ENCODE peak calls at places on chromosomes 13 and 19, in seven cellular contexts. K is astrocyte of the cerebellum, N is tibial nerve, G is Caco-2, Z is nephron progenitor cell, W is fibroblast of pulmonary artery, R is AG10803. V is an unnamed sample.

GRCh38 chr19:7505682-7506384 is 10.1 kb upstream of the ZNF358 start:
- DNase-seq in K (no peak), Z (peak), N (no peak), R (no peak), G (no peak), W (no peak), V (no peak)

GRCh38 chr19:4414800-4415251 is 12.4 kb downstream of the CHAF1A start:
- DNase-seq in K (no peak), N (no peak), G (no peak), W (peak), Z (no peak), R (no peak), V (no peak)

GRCh38 chr19:3932931-3933810 is at the start of gene NMRK2:
- DNase-seq in N (no peak), Z (peak), G (no peak), R (no peak), K (no peak), W (no peak), V (no peak)

GRCh38 chr13:94417294-94417693 is 62.2 kb downstream of the DCT start:
- DNase-seq in Z (no peak), G (no peak), K (no peak), W (no peak), N (no peak), R (no peak), V (no peak)

GRCh38 chr19:5608271-5608666 is 14.3 kb downstream of the SAFB2 start:
- DNase-seq in K (no peak), W (no peak), R (no peak), N (no peak), G (no peak), Z (no peak), V (no peak)

GRCh38 chr19:13838943-13839192 is 38.1 kb upstream of the NANOS3 start:
- DNase-seq in W (no peak), N (no peak), Z (no peak), G (no peak), K (no peak), R (no peak), V (peak)

GRCh38 chr13:96020155-96020575 is 33.0 kb downstream of the UGGT2 start:
- DNase-seq in W (peak), R (peak), Z (peak), G (peak), K (peak), N (peak), V (no peak)

GRCh38 chr13:46551410-46552301 is 1.3 kb upstream of the LRCH1 start:
- DNase-seq in K (no peak), Z (peak), W (peak), N (peak), R (peak), G (peak), V (peak)

GRCh38 chr13:109767023-109767422 is 19.4 kb downstream of the IRS2 start:
- DNase-seq in N (no peak), Z (no peak), K (no peak), G (no peak), W (no peak), R (no peak), V (no peak)

GRCh38 chr13:109764045-109764444 is 22.3 kb downstream of the IRS2 start:
- DNase-seq in Z (no peak), N (no peak), R (no peak), W (no peak), K (no peak), G (no peak), V (no peak)

GRCh38 chr13:109761695-109762094 is 24.7 kb downstream of the IRS2 start:
- DNase-seq in G (no peak), N (no peak), Z (no peak), W (no peak), R (no peak), K (no peak), V (no peak)

GRCh38 chr13:109762791-109763190 is 23.6 kb downstream of the IRS2 start:
- DNase-seq in K (no peak), N (no peak), G (no peak), R (no peak), Z (no peak), W (no peak), V (no peak)

GRCh38 chr13:109764474-109765292 is 21.7 kb downstream of the IRS2 start:
- DNase-seq in G (no peak), R (no peak), W (no peak), N (no peak), Z (no peak), K (no peak), V (no peak)
- TF ChIP-seq CTCF in G (no peak), R (peak), W (no peak), N (peak), Z (no peak), K (peak), V (no peak)

DNA sequence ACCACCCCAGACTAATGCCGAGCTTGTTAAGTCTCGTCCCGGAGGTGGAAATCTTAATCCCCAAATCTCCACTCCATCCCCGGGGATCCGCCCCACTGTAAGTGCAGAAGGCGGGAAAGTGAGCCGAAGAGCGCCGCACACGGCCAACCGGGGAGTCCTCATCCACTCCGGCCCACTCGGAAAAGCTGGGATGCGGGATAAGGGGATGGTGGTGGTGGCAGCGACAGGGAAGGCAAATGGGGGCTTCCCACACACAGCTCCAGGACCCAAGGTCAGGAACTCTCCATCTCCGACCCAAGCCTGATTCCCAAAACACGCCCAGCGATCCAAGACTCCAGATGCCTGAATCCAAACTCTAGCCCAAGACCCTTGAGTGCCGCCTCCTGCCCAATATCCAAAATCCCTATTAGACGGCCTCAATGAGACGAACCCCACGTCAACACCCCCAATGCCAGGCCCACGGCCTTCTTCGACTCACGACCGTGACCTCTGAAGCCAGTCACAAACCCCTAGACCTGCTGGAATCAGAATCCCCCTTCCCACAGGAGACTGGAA is 481 bp downstream of the FBL start:
- DNase-seq in W (no peak), N (no peak), Z (peak), G (no peak), K (no peak), R (peak), V (no peak)
- TF ChIP-seq CTCF in W (peak), N (no peak), Z (no peak), G (peak), K (peak), R (no peak), V (no peak)

GRCh38 chr13:48233097-48233885 is at the start of gene ITM2B:
- DNase-seq in W (peak), G (peak), K (no peak), Z (peak), N (peak), R (peak), V (peak)
- TF ChIP-seq CTCF in W (peak), G (peak), K (peak), Z (no peak), N (peak), R (peak), V (peak)

DNA sequence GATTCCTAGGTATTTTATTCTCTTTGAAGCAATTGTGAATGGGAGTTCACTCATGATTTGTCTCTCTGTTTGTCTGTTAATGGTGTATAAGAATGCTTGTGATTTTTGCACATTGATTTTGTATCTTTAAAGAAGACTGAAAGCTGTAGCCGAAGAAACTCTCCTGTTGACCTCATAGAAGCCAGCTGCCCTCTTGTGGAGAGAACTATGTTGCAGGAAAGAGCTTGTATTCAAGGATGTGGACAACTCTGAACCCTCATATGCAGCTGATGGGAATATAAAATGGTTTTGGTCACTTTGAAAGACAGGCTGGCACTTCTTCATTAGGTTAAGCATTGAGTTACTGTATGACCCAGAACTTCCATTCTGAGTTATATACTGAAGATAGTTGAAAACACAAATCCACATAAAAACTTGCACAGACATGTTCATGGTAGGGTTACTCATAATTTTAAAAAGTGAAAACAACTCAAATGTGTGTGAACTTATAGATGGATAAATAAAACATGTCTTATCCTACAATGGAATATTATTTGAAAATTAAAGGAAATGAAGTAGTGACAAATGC is 65.8 kb upstream of the SLITRK6 start:
- DNase-seq in W (peak), Z (no peak), G (no peak), R (no peak), N (no peak), K (peak), V (no peak)
- TF ChIP-seq CTCF in W (peak), Z (peak), G (peak), R (no peak), N (no peak), K (peak), V (no peak)

GRCh38 chr19:1512671-1513491 is at the start of gene ADAMTSL5:
- DNase-seq in R (peak), W (peak), K (no peak), G (peak), Z (peak), N (no peak), V (no peak)
- TF ChIP-seq CTCF in R (no peak), W (no peak), K (no peak), G (no peak), Z (no peak), N (peak), V (no peak)

GRCh38 chr13:113644800-113645199 is 13.2 kb downstream of the ATP4B start:
- DNase-seq in G (no peak), N (no peak), K (no peak), W (no peak), Z (no peak), R (no peak), V (no peak)

GRCh38 chr13:113645329-113645728 is 12.7 kb downstream of the ATP4B start:
- DNase-seq in N (no peak), Z (no peak), W (no peak), K (no peak), R (no peak), G (peak), V (no peak)

GRCh38 chr13:113641426-113641825 is 16.6 kb downstream of the ATP4B start:
- DNase-seq in K (no peak), W (no peak), Z (no peak), R (no peak), G (no peak), N (no peak), V (no peak)

GRCh38 chr13:113642563-113642962 is 15.4 kb downstream of the ATP4B start:
- DNase-seq in G (no peak), K (no peak), N (no peak), Z (no peak), R (no peak), W (no peak), V (no peak)

GRCh38 chr13:113643593-113643992 is 14.4 kb downstream of the ATP4B start:
- DNase-seq in W (no peak), Z (no peak), K (peak), G (no peak), N (no peak), R (no peak), V (no peak)
- TF ChIP-seq CTCF in W (no peak), Z (no peak), K (no peak), G (no peak), N (no peak), R (no peak), V (no peak)

V was measured in natural killer cell.